ENCODE peak calls at places on chromosomes 5 and 9, in four cellular contexts. One of them, this sample, is unnamed. For H3K4me1, the result is how much of the 10 kb centered on the place peaks cover.

GRCh38 chr9:129280236-129281231 is 102.5 kb upstream of the IER5L start:
- DNase-seq in spleen: peak
- DNase-seq in A549: no peak
- DNase-seq in K562: no peak
- DNase-seq in this sample: peak

GRCh38 chr9:76817489-76817888 is 53.3 kb downstream of the PCA3 start:
- DNase-seq in K562: no peak
- DNase-seq in A549: peak
- DNase-seq in spleen: no peak
- DNase-seq in this sample: no peak

GRCh38 chr5:113900831-113901230 is 387.3 kb downstream of the YTHDC2 start:
- DNase-seq in spleen: no peak
- DNase-seq in A549: no peak
- DNase-seq in K562: no peak
- DNase-seq in this sample: no peak

GRCh38 chr5:91486638-91487037 is 103.5 kb upstream of the ARRDC3 start:
- DNase-seq in spleen: no peak
- DNase-seq in K562: no peak
- DNase-seq in A549: peak
- DNase-seq in this sample: no peak

GRCh38 chr9:128558431-128559310 is 6.3 kb downstream of the SPTAN1 start:
- DNase-seq in K562: peak
- DNase-seq in A549: no peak
- DNase-seq in spleen: peak
- DNase-seq in this sample: no peak

GRCh38 chr5:57491369-57491965 is 8.9 kb upstream of the ACTBL2 start:
- DNase-seq in K562: peak
- DNase-seq in spleen: no peak
- DNase-seq in A549: no peak
- DNase-seq in this sample: no peak

GRCh38 chr5:78647411-78647818 is 1.2 kb downstream of the LHFPL2 start:
- DNase-seq in A549: peak
- DNase-seq in spleen: no peak
- DNase-seq in K562: no peak
- DNase-seq in this sample: no peak

GRCh38 chr9:100341889-100342288 is 10.9 kb downstream of the TEX10 start:
- DNase-seq in spleen: no peak
- DNase-seq in K562: no peak
- DNase-seq in A549: no peak
- DNase-seq in this sample: no peak

GRCh38 chr5:90022002-90022710 is 387.4 kb downstream of the CETN3 start:
- DNase-seq in A549: no peak
- DNase-seq in K562: no peak
- DNase-seq in spleen: no peak
- DNase-seq in this sample: no peak

DNA sequence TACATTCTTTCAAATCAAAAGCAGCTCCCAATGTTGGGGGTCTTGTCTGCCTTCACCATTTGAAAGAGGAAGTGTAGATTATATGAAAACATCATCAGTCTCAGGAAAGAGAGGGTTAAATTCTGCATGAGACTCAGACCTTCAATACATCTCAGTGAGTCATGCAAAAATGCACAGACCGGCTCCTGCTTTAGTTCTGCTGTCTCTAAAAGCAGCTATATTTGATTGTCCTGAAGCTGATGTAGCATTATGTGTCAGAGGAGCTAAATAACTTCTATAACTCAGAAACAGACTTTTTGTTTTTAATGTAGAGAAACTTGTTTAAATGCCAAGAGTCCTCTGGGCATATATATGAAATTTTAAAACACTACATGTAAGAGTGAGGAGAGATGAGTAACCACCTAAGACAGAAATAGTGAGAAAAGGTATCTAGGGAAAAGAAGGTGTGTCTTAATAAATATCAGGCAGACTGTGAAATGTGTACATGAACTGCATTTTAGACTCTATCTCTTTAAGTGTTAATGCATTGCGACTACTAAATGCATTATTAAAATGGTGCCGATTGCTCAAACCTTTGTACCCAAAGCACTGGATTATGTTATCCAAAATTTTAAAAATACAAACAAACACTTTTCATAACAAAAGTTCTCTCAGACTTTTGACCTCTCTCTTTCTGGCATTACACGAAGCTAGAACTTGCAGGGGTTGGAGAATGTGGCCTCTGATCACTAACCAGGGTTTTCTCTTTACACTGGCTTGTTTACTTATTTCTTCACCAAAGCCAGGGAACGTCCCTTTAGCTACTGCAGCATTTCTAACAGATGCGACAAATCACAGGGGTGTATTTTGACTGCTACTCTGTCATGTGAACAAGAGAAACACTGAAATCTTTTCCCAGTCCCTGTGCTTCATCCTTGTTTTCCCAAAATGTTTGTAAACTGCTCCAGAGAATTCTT is 302.3 kb downstream of the ARL15 start:
- DNase-seq in A549: peak
- DNase-seq in spleen: no peak
- DNase-seq in K562: no peak
- DNase-seq in this sample: no peak
- H3K4me1 ChIP-seq in A549: under half
- H3K4me1 ChIP-seq in spleen: under half
- H3K4me1 ChIP-seq in K562: under half
- H3K4me1 ChIP-seq in this sample: under half

GRCh38 chr5:97183930-97184213 is 825 bp upstream of the RIOK2 start:
- DNase-seq in spleen: no peak
- DNase-seq in A549: no peak
- DNase-seq in K562: no peak
- DNase-seq in this sample: no peak
- H3K4me3 ChIP-seq in spleen: peak
- H3K4me3 ChIP-seq in A549: peak
- H3K4me3 ChIP-seq in K562: no peak
- H3K4me3 ChIP-seq in this sample: peak

GRCh38 chr5:139275536-139276297 is 17.8 kb upstream of the MATR3 start:
- DNase-seq in K562: peak
- DNase-seq in A549: no peak
- DNase-seq in spleen: no peak
- DNase-seq in this sample: no peak
- TF ChIP-seq POLR2A in K562: peak
- TF ChIP-seq POLR2A in A549: no peak
- TF ChIP-seq POLR2A in spleen: no peak
- TF ChIP-seq POLR2A in this sample: no peak

GRCh38 chr5:54988218-54988617 is 2.8 kb upstream of the ESM1 start:
- DNase-seq in spleen: no peak
- DNase-seq in K562: no peak
- DNase-seq in A549: no peak
- DNase-seq in this sample: no peak
- H3K4me1 ChIP-seq in spleen: under half
- H3K4me1 ChIP-seq in K562: under half
- H3K4me1 ChIP-seq in A549: under half
- H3K4me1 ChIP-seq in this sample: under half

DNA sequence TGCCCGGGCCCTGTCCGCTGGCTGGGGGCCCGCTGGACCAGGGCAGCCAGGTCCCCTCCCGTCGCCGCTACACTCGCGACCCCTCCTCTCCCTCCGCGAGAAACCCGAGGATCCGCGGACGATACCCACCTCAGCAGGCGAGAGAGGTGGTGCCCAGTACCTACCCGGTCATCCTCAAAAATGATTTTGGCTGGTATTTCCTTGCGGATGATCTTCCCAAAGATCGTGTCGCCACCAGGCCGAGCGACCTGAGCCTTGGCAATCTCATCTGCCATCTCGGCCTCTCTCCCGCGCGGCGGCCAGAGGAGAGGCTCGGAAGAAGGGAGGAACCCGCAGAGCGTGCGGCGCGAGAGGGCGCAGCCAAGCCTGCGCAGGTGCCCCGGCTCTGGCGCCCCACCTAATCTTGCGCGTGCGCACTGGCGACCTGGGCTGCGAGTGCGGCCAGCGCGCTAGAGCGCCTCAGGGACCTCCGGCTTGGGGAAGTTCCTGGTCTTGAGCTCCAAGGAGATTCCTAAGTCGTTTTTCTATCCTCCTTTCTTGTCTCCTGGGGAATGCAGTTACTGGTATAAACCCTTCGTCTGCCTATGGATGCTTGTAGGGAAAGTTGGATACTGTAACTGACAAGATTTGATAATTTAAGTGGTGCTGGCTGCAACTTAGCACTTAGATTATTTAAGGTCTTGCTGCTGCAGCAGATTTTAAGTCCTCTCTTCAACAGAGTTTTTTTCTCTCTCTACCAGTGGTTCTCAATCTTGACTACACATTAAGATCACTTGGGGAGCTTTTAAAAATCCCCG is at the start of gene HINT1:
- DNase-seq in A549: peak
- DNase-seq in K562: peak
- DNase-seq in spleen: peak
- DNase-seq in this sample: peak
- H3K4me3 ChIP-seq in A549: peak
- H3K4me3 ChIP-seq in K562: peak
- H3K4me3 ChIP-seq in spleen: peak
- H3K4me3 ChIP-seq in this sample: peak

GRCh38 chr9:37465249-37466036 is at the start of gene ZBTB5:
- DNase-seq in A549: peak
- DNase-seq in K562: peak
- DNase-seq in spleen: peak
- DNase-seq in this sample: peak
- TF ChIP-seq POLR2A in A549: peak
- TF ChIP-seq POLR2A in K562: peak
- TF ChIP-seq POLR2A in spleen: no peak
- TF ChIP-seq POLR2A in this sample: no peak